ENCODE peak calls at places on chromosomes 13 and 19, in nine cellular contexts. F, H, O, N, A, P, E, M and D are unnamed samples.

GRCh38 chr19:35959968-35960320 is 23.8 kb downstream of the LRFN3 start:
- DNase-seq in F (no peak), H (no peak), O (no peak), N (no peak), A (no peak), P (no peak), E (peak), M (no peak), D (no peak)

GRCh38 chr13:80297503-80297902 is 43.4 kb downstream of the SPRY2 start:
- DNase-seq in F (no peak), H (no peak), O (no peak), N (no peak), A (no peak), P (no peak), E (no peak), M (no peak), D (no peak)

GRCh38 chr13:43657485-43657884 is 129.3 kb downstream of the ENOX1 start:
- DNase-seq in F (no peak), H (no peak), O (no peak), N (no peak), A (no peak), P (no peak), E (no peak), M (no peak), D (no peak)

GRCh38 chr19:30802424-30803013 is 430.3 kb downstream of the ZNF536 start:
- DNase-seq in F (no peak), H (no peak), O (no peak), N (no peak), A (no peak), P (no peak), E (no peak), M (no peak), D (no peak)

GRCh38 chr19:38385804-38386257 is 2.0 kb downstream of the GGN start:
- DNase-seq in F (no peak), H (no peak), O (no peak), N (no peak), A (no peak), P (no peak), E (peak), M (no peak), D (no peak)

GRCh38 chr13:40755082-40755755 is 15.8 kb downstream of the MRPS31 start:
- DNase-seq in F (no peak), H (no peak), O (no peak), N (no peak), A (no peak), P (no peak), E (no peak), M (no peak), D (no peak)

GRCh38 chr13:27389891-27390290 is 34.5 kb upstream of the GTF3A start:
- DNase-seq in F (no peak), H (no peak), O (no peak), N (no peak), A (no peak), P (no peak), E (no peak), M (no peak), D (no peak)

GRCh38 chr13:113904411-113904810 is 40.5 kb upstream of the GAS6 start:
- DNase-seq in F (peak), H (peak), O (peak), N (peak), A (peak), P (no peak), E (peak), M (peak), D (no peak)

GRCh38 chr13:20534038-20534608 is 8.5 kb upstream of the CRYL1 start:
- DNase-seq in F (no peak), H (no peak), O (no peak), N (no peak), A (no peak), P (no peak), E (peak), M (no peak), D (no peak)

GRCh38 chr13:40371531-40372125 is 294.8 kb downstream of the FOXO1 start:
- DNase-seq in F (no peak), H (no peak), O (no peak), N (no peak), A (no peak), P (no peak), E (peak), M (no peak), D (no peak)

GRCh38 chr13:36788276-36788675 is 30.7 kb upstream of the RFXAP start:
- DNase-seq in F (no peak), H (no peak), O (no peak), N (no peak), A (no peak), P (no peak), E (no peak), M (no peak), D (no peak)

GRCh38 chr19:13804830-13805683 is 9.8 kb downstream of the ZSWIM4 start:
- DNase-seq in F (no peak), H (no peak), O (peak), N (no peak), A (no peak), P (no peak), E (peak), M (no peak), D (no peak)

GRCh38 chr19:41531438-41532311 is 44.3 kb upstream of the CEACAM21 start:
- DNase-seq in F (peak), H (peak), O (no peak), N (no peak), A (peak), P (no peak), E (no peak), M (peak), D (peak)

GRCh38 chr13:76297331-76297730 is 588.9 kb downstream of the KCTD12 start:
- DNase-seq in F (no peak), H (no peak), O (no peak), N (no peak), A (no peak), P (no peak), E (no peak), M (no peak), D (no peak)

GRCh38 chr13:99191900-99192399 is 8.7 kb upstream of the UBAC2 start:
- DNase-seq in F (no peak), H (no peak), O (no peak), N (no peak), A (peak), P (peak), E (no peak), M (no peak), D (no peak)

GRCh38 chr19:57563547-57563946 is 3.9 kb upstream of the ZNF550 start:
- DNase-seq in F (no peak), H (no peak), O (no peak), N (no peak), A (no peak), P (no peak), E (no peak), M (no peak), D (no peak)

GRCh38 chr19:33703821-33704220 is 82.1 kb downstream of the CHST8 start:
- DNase-seq in F (no peak), H (no peak), O (no peak), N (no peak), A (no peak), P (no peak), E (no peak), M (no peak), D (peak)

GRCh38 chr13:70042193-70042592 is 65.4 kb upstream of the ATXN8OS start:
- DNase-seq in F (no peak), H (no peak), O (no peak), N (no peak), A (no peak), P (no peak), E (no peak), M (no peak), D (no peak)

GRCh38 chr13:100131863-100132574 is 43.1 kb downstream of the PCCA start:
- DNase-seq in F (peak), H (peak), O (no peak), N (peak), A (no peak), P (no peak), E (no peak), M (no peak), D (peak)

GRCh38 chr19:19515764-19516519 is at the start of gene NDUFA13:
- DNase-seq in F (peak), H (peak), O (peak), N (no peak), A (peak), P (peak), E (peak), M (peak), D (peak)

GRCh38 chr19:16899566-16900075 is 10.8 kb downstream of the F2RL3 start:
- DNase-seq in F (no peak), H (peak), O (peak), N (peak), A (no peak), P (peak), E (peak), M (no peak), D (peak)

GRCh38 chr13:111262715-111263114 is 57.7 kb upstream of the TEX29 start:
- DNase-seq in F (no peak), H (no peak), O (no peak), N (no peak), A (peak), P (no peak), E (no peak), M (no peak), D (no peak)

GRCh38 chr13:100543872-100544602 is 44.6 kb downstream of the GGACT start:
- DNase-seq in F (no peak), H (no peak), O (no peak), N (no peak), A (no peak), P (no peak), E (peak), M (no peak), D (no peak)

GRCh38 chr19:16315825-16316505 is 8.7 kb upstream of the KLF2 start:
- DNase-seq in F (no peak), H (peak), O (peak), N (no peak), A (peak), P (no peak), E (no peak), M (peak), D (peak)

GRCh38 chr19:33698576-33699435 is 77.1 kb downstream of the CHST8 start:
- DNase-seq in F (no peak), H (no peak), O (no peak), N (no peak), A (no peak), P (no peak), E (no peak), M (no peak), D (peak)

GRCh38 chr13:80141114-80141849 is 199.6 kb downstream of the SPRY2 start:
- DNase-seq in F (no peak), H (peak), O (peak), N (no peak), A (no peak), P (no peak), E (peak), M (peak), D (no peak)

GRCh38 chr13:59750860-59751259 is 412.9 kb downstream of the DIAPH3 start:
- DNase-seq in F (no peak), H (peak), O (peak), N (no peak), A (no peak), P (no peak), E (peak), M (no peak), D (no peak)

GRCh38 chr13:97256343-97256783 is 34.2 kb downstream of the MBNL2 start:
- DNase-seq in F (no peak), H (peak), O (no peak), N (no peak), A (no peak), P (peak), E (no peak), M (no peak), D (no peak)

GRCh38 chr13:88617176-88617575 is 946.0 kb downstream of the SLITRK5 start:
- DNase-seq in F (no peak), H (no peak), O (no peak), N (no peak), A (no peak), P (no peak), E (no peak), M (no peak), D (no peak)

GRCh38 chr13:44768233-44768632 is 192.1 kb upstream of the TSC22D1 start:
- DNase-seq in F (no peak), H (peak), O (no peak), N (no peak), A (no peak), P (no peak), E (no peak), M (no peak), D (no peak)

GRCh38 chr19:50465986-50466771 is 10.1 kb upstream of the EMC10 start:
- DNase-seq in F (no peak), H (no peak), O (peak), N (no peak), A (no peak), P (peak), E (peak), M (no peak), D (no peak)

GRCh38 chr13:40508767-40509342 is 157.6 kb downstream of the FOXO1 start:
- DNase-seq in F (no peak), H (no peak), O (no peak), N (no peak), A (no peak), P (no peak), E (no peak), M (no peak), D (no peak)

GRCh38 chr13:47901451-47901850 is 99.6 kb downstream of the SUCLA2 start:
- DNase-seq in F (no peak), H (no peak), O (peak), N (no peak), A (no peak), P (no peak), E (peak), M (no peak), D (no peak)

GRCh38 chr13:42211704-42212103 is 60.2 kb upstream of the AKAP11 start:
- DNase-seq in F (no peak), H (no peak), O (no peak), N (no peak), A (no peak), P (no peak), E (no peak), M (no peak), D (no peak)

GRCh38 chr19:23283925-23284324 is 33.7 kb upstream of the ZNF724 start:
- DNase-seq in F (peak), H (peak), O (peak), N (no peak), A (no peak), P (peak), E (peak), M (peak), D (no peak)
- TF ChIP-seq CTCF in F (peak), H (peak), O (peak), N (peak), A (peak), P (peak), E (peak), M (peak), D (peak)

DNA sequence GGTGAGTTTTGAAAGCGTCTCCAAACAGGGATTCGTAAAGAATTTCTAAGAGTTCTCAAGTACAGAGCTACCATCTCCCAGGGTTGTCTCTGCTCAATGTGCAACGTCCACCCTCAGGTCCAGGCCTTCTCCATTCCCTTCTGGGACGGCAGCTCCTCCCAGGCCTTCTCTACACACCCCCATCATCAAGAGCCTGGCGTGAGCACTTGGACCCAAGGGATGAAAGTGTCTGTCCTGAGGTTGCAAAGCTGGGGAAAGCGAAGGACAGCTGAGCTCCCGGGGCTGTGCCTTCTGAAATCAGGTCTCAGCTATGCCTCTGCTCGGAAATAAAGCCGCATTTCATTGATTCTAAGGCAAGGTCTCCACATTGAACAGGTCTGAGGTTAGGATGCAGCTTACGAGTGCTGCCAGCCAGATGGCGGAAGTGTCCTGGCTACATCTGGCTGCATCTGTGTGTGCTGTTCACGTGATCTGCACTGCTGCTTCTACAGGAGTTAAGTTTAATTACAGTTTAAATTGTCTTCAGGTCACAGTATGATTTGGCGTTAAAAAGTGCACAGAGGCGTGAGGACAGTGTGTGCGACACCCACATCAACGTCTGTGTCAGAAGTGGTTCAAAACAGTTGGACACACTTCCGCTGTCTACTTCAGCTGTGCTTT is 27.0 kb upstream of the MIER2 start:
- DNase-seq in F (no peak), H (peak), O (no peak), N (no peak), A (no peak), P (no peak), E (peak), M (no peak), D (no peak)
- TF ChIP-seq CTCF in F (no peak), H (no peak), O (no peak), N (no peak), A (no peak), P (no peak), E (no peak), M (no peak), D (no peak)

GRCh38 chr19:40191836-40192646 is 815 bp downstream of the MAP3K10 start:
- DNase-seq in F (peak), H (peak), O (peak), N (no peak), A (no peak), P (peak), E (peak), M (peak), D (no peak)
- TF ChIP-seq CTCF in F (no peak), H (no peak), O (no peak), N (no peak), A (no peak), P (no peak), E (peak), M (no peak), D (no peak)

DNA sequence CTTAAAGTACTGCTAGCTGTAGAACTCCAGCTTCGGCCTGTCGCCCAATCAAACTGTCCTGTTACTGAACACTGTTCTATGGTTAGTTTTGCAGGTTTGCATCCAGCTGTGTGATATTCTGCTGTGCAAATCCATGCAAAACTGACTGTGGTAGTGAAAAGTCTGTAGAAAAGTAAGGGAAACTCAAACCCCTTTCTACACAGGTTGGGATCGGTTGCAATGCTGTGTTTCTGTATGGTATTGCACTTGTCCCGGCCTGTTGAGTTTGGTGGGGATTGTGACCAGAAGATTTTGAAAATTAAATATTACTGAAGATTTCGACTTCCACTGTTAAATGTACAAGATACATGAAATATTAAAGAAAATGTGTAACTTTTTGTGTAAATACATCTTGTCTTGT is 3.6 kb downstream of the MIR17HG start:
- DNase-seq in F (no peak), H (no peak), O (no peak), N (no peak), A (no peak), P (no peak), E (no peak), M (no peak), D (no peak)
- TF ChIP-seq CTCF in F (no peak), H (no peak), O (no peak), N (no peak), A (no peak), P (no peak), E (no peak), M (no peak), D (no peak)

GRCh38 chr13:21936674-21937073 is 265.8 kb downstream of the FGF9 start:
- DNase-seq in F (no peak), H (no peak), O (no peak), N (no peak), A (no peak), P (no peak), E (no peak), M (no peak), D (no peak)
- TF ChIP-seq CTCF in F (no peak), H (no peak), O (no peak), N (no peak), A (no peak), P (no peak), E (no peak), M (no peak), D (no peak)

GRCh38 chr13:32259116-32259515 is 56.0 kb downstream of the ZAR1L start:
- DNase-seq in F (no peak), H (no peak), O (no peak), N (no peak), A (no peak), P (no peak), E (peak), M (no peak), D (no peak)
- TF ChIP-seq CTCF in F (no peak), H (no peak), O (no peak), N (peak), A (peak), P (no peak), E (peak), M (no peak), D (no peak)

DNA sequence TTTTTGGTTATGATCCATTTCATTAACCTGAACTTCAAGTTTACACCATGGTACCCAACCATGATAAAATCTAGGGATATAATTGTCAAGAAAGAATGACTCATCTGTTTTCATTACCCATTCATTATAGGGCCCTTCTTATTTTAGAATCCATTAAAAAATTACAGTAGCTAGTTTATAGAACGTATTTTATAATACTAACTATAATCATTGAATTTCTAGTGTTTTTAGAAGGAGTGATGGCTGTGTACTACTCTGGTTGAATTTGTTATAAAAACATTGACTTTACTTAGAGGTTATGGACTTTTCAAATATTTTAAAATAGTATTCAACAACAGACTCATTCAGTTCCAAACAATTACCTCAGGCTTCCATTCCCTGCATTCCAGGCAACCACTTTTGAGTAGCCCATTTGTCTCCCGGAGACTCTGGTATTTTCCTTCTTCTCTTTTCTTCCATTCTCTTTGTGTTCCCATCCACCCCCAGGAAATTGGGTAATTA is 71.9 kb upstream of the KLF12 start:
- DNase-seq in F (no peak), H (peak), O (no peak), N (no peak), A (no peak), P (no peak), E (no peak), M (no peak), D (no peak)
- TF ChIP-seq CTCF in F (no peak), H (no peak), O (no peak), N (no peak), A (no peak), P (no peak), E (no peak), M (no peak), D (no peak)

GRCh38 chr13:93762703-93763102 is 536.1 kb downstream of the GPC6 start:
- DNase-seq in F (no peak), H (no peak), O (no peak), N (no peak), A (no peak), P (no peak), E (no peak), M (no peak), D (no peak)
- TF ChIP-seq CTCF in F (no peak), H (no peak), O (no peak), N (no peak), A (no peak), P (no peak), E (no peak), M (no peak), D (no peak)